ENCODE peak calls at places on chromosomes 2 and 18, in four cellular contexts. D is heart right ventricle, S is progenitor cell of endocrine pancreas, I is RWPE2. H is an unnamed sample.

GRCh38 chr2:146652311-146652710 is 1192.5 kb upstream of the ACVR2A start:
- DNase-seq in D (no peak), S (no peak), I (no peak), H (peak; percentile 50)

GRCh38 chr18:13461488-13461887 is 242.9 kb downstream of the LDLRAD4 start:
- DNase-seq in D (no peak), S (no peak), I (no peak), H (no peak)

GRCh38 chr18:2236232-2236631 is 335.1 kb downstream of the METTL4 start:
- DNase-seq in D (no peak), S (no peak), I (no peak), H (no peak)

GRCh38 chr18:67359868-67360838 is 156.4 kb downstream of the DSEL start:
- DNase-seq in D (peak; percentile 38), S (no peak), I (no peak), H (peak; percentile 94)

GRCh38 chr2:233354971-233355574 is 779 bp downstream of the DGKD start:
- DNase-seq in D (no peak), S (no peak), I (no peak), H (peak; percentile 6)

GRCh38 chr2:124318913-124319312 is 293.8 kb downstream of the CNTNAP5 start:
- DNase-seq in D (no peak), S (no peak), I (no peak), H (no peak)

GRCh38 chr2:235694721-235695601 is 201.1 kb downstream of the AGAP1 start:
- DNase-seq in D (no peak), S (no peak), I (no peak), H (no peak)

GRCh38 chr2:32119161-32119560 is 46.5 kb upstream of the SLC30A6 start:
- DNase-seq in D (no peak), S (no peak), I (no peak), H (no peak)

GRCh38 chr18:8706981-8707940 is 1.9 kb downstream of the MTCL1 start:
- DNase-seq in D (peak; percentile 23), S (peak; percentile 47), I (no peak), H (peak; percentile 78)

GRCh38 chr2:162256621-162257020 is 13.4 kb upstream of the FAP start:
- DNase-seq in D (no peak), S (no peak), I (no peak), H (peak; percentile 55)

GRCh38 chr18:76847926-76848325 is 25.6 kb downstream of the ZNF236 start:
- DNase-seq in D (no peak), S (no peak), I (no peak), H (no peak)

GRCh38 chr2:107078584-107078983 is 192.6 kb upstream of the ST6GAL2 start:
- DNase-seq in D (no peak), S (no peak), I (no peak), H (no peak)

GRCh38 chr2:171272039-171272438 is 111.3 kb upstream of the TLK1 start:
- DNase-seq in D (peak; percentile 20), S (no peak), I (peak; percentile 87), H (peak; percentile 85)

GRCh38 chr2:17171446-17172049 is 346.7 kb downstream of the RAD51AP2 start:
- DNase-seq in D (peak; percentile 5), S (peak; percentile 42), I (no peak), H (peak; percentile 42)

GRCh38 chr2:40240067-40240466 is 211.8 kb downstream of the SLC8A1 start:
- DNase-seq in D (peak; percentile 91), S (no peak), I (no peak), H (peak; percentile 90)

GRCh38 chr18:28409811-28410210 is 232.9 kb upstream of the CDH2 start:
- DNase-seq in D (no peak), S (no peak), I (no peak), H (peak; percentile 40)

GRCh38 chr2:113858764-113859163 is 31.1 kb upstream of the ACTR3 start:
- DNase-seq in D (no peak), S (no peak), I (no peak), H (peak; percentile 85)

GRCh38 chr2:96839875-96840850 is 3.7 kb downstream of the ANKRD23 start:
- DNase-seq in D (no peak), S (no peak), I (no peak), H (no peak)

GRCh38 chr2:72974436-72974754 is 57.1 kb downstream of the EMX1 start:
- DNase-seq in D (no peak), S (no peak), I (no peak), H (no peak)

GRCh38 chr2:225004531-225004930 is 37.7 kb downstream of the DOCK10 start:
- DNase-seq in D (no peak), S (no peak), I (no peak), H (peak; percentile 45)

GRCh38 chr2:1927896-1928568 is 183.7 kb upstream of the PXDN start:
- DNase-seq in D (no peak), S (no peak), I (no peak), H (no peak)

GRCh38 chr2:2846379-2847130 is 515.5 kb upstream of the MYT1L start:
- DNase-seq in D (peak; percentile 67), S (no peak), I (no peak), H (no peak)

GRCh38 chr2:229407170-229407569 is 136.1 kb upstream of the PID1 start:
- DNase-seq in D (peak; percentile 58), S (no peak), I (peak; percentile 74), H (peak; percentile 94)

GRCh38 chr2:214604861-214605260 is 194.0 kb downstream of the VWC2L start:
- DNase-seq in D (no peak), S (no peak), I (no peak), H (peak; percentile 83)

GRCh38 chr2:195649629-195650190 is 7.3 kb upstream of the SLC39A10 start:
- DNase-seq in D (no peak), S (no peak), I (no peak), H (no peak)

GRCh38 chr18:13375302-13376255 is 157.0 kb downstream of the LDLRAD4 start:
- DNase-seq in D (peak; percentile 76), S (no peak), I (peak; percentile 85), H (peak; percentile 9)

GRCh38 chr2:38966678-38967077 is 77.0 kb downstream of the ARHGEF33 start:
- DNase-seq in D (no peak), S (no peak), I (no peak), H (no peak)

GRCh38 chr18:48055351-48055750 is 124.9 kb upstream of the SMAD2 start:
- DNase-seq in D (no peak), S (no peak), I (no peak), H (no peak)

GRCh38 chr2:82781516-82781915 is 1677.6 kb downstream of the SUCLG1 start:
- DNase-seq in D (no peak), S (no peak), I (no peak), H (no peak)

GRCh38 chr2:5563411-5563810 is 128.8 kb upstream of the SOX11 start:
- DNase-seq in D (no peak), S (no peak), I (no peak), H (no peak)

GRCh38 chr2:128409326-128410034 is 90.8 kb upstream of the HS6ST1 start:
- DNase-seq in D (no peak), S (peak; percentile 4), I (no peak), H (no peak)

GRCh38 chr2:2769481-2770431 is 438.7 kb upstream of the MYT1L start:
- DNase-seq in D (peak; percentile 80), S (no peak), I (no peak), H (no peak)

GRCh38 chr18:72640552-72640951 is 96.4 kb upstream of the CBLN2 start:
- DNase-seq in D (no peak), S (no peak), I (no peak), H (no peak)

GRCh38 chr2:238127165-238128060 is 11.1 kb upstream of the KLHL30 start:
- DNase-seq in D (no peak), S (no peak), I (no peak), H (peak; percentile 67)

GRCh38 chr2:67137699-67138098 is 259.4 kb upstream of the ETAA1 start:
- DNase-seq in D (no peak), S (no peak), I (no peak), H (no peak)

GRCh38 chr2:60819155-60819862 is 62.1 kb upstream of the REL start:
- DNase-seq in D (no peak), S (no peak), I (no peak), H (no peak)

GRCh38 chr2:36296798-36297197 is 58.8 kb upstream of the CRIM1 start:
- DNase-seq in D (no peak), S (no peak), I (no peak), H (no peak)

GRCh38 chr18:70074091-70074490 is 126.4 kb upstream of the CD226 start:
- DNase-seq in D (no peak), S (no peak), I (no peak), H (peak; percentile 60)

GRCh38 chr2:94985636-94986035 is 39.9 kb upstream of the MAL start:
- DNase-seq in D (no peak), S (no peak), I (no peak), H (no peak)